ENCODE peak calls at places on chromosomes 3 and 15, in seven cellular contexts. X is body of pancreas, K is AG04449, C is endothelial cell of umbilical vein, L is GM13977, R is SK-N-SH, I is endothelial cell. F is an unnamed sample.

GRCh38 chr3:84965141-84965540 is 6.4 kb downstream of the CADM2 start:
- DNase-seq in R (peak), X (no peak), C (no peak), L (no peak), I (peak), K (no peak), F (peak)

GRCh38 chr3:188689101-188689574 is 482.6 kb upstream of the TPRG1 start:
- DNase-seq in C (peak), R (no peak), L (no peak), K (no peak), X (peak), I (no peak), F (no peak)

GRCh38 chr15:40439461-40440299 is 1.1 kb upstream of the BAHD1 start:
- DNase-seq in C (peak), R (peak), X (peak), L (peak), I (no peak), K (no peak), F (peak)

GRCh38 chr15:78347586-78348543 is 7.7 kb downstream of the CRABP1 start:
- DNase-seq in C (no peak), X (no peak), L (no peak), K (no peak), R (no peak), I (no peak), F (peak)

GRCh38 chr3:197718904-197719303 is 17.8 kb downstream of the RUBCN start:
- DNase-seq in R (no peak), L (no peak), I (no peak), C (peak), X (peak), K (peak), F (no peak)

GRCh38 chr3:108891833-108892232 is 61.8 kb downstream of the GUCA1C start:
- DNase-seq in K (no peak), R (no peak), L (no peak), C (no peak), X (no peak), I (no peak), F (no peak)

GRCh38 chr3:134992586-134992985 is 197.5 kb downstream of the EPHB1 start:
- DNase-seq in R (no peak), K (no peak), L (no peak), I (no peak), C (no peak), X (no peak), F (no peak)

GRCh38 chr15:71128939-71129562 is 13.8 kb downstream of the THSD4 start:
- DNase-seq in L (no peak), I (no peak), C (no peak), K (no peak), X (no peak), R (no peak), F (no peak)

GRCh38 chr3:154314152-154314551 is 10.1 kb downstream of the DHX36 start:
- DNase-seq in C (no peak), L (no peak), I (no peak), X (no peak), R (no peak), K (no peak), F (no peak)

GRCh38 chr3:46628980-46629379 is 16.7 kb downstream of the FAM240A start:
- DNase-seq in K (no peak), X (no peak), C (no peak), I (no peak), R (no peak), L (no peak), F (no peak)

GRCh38 chr15:90881181-90881977 is 2.9 kb upstream of the FES start:
- DNase-seq in X (no peak), I (no peak), L (no peak), K (no peak), R (no peak), C (no peak), F (no peak)

GRCh38 chr15:70856884-70857546 is 3.1 kb upstream of the LARP6 start:
- DNase-seq in I (no peak), R (no peak), X (peak), K (peak), L (no peak), C (peak), F (no peak)

GRCh38 chr3:34258271-34259015 is 460.0 kb downstream of the PDCD6IP start:
- DNase-seq in K (no peak), L (no peak), I (no peak), C (no peak), R (no peak), X (no peak), F (no peak)

GRCh38 chr3:190125669-190126068 is 5.0 kb upstream of the P3H2 start:
- DNase-seq in L (no peak), C (no peak), I (no peak), K (no peak), R (no peak), X (no peak), F (no peak)

GRCh38 chr3:188338081-188338480 is 184.1 kb downstream of the LPP start:
- DNase-seq in C (no peak), R (no peak), L (no peak), K (no peak), X (no peak), I (no peak), F (no peak)

GRCh38 chr15:36644156-36644896 is 64.9 kb downstream of the CDIN1 start:
- DNase-seq in K (no peak), L (no peak), C (no peak), X (no peak), I (no peak), R (no peak), F (peak)

GRCh38 chr3:124772081-124772831 is 42.0 kb downstream of the UMPS start:
- DNase-seq in C (peak), K (no peak), I (no peak), X (peak), R (peak), L (no peak), F (peak)

GRCh38 chr3:191296041-191296541 is 33.1 kb upstream of the CCDC50 start:
- DNase-seq in C (no peak), X (no peak), I (no peak), R (no peak), K (no peak), L (no peak), F (no peak)

GRCh38 chr3:147419062-147419701 is 10.0 kb downstream of the ZIC1 start:
- DNase-seq in L (peak), R (peak), K (no peak), I (peak), X (peak), C (no peak), F (peak)

GRCh38 chr15:40314723-40315276 is 7.1 kb upstream of the PLCB2 start:
- DNase-seq in L (no peak), X (no peak), I (no peak), R (no peak), C (peak), K (no peak), F (no peak)

GRCh38 chr15:90439946-90440345 is 51.9 kb downstream of the IQGAP1 start:
- DNase-seq in I (no peak), K (no peak), R (no peak), X (no peak), L (no peak), C (peak), F (no peak)

GRCh38 chr15:77083381-77084160 is 12.7 kb upstream of the TSPAN3 start:
- DNase-seq in X (peak), C (peak), R (peak), I (peak), L (peak), K (no peak), F (peak)

GRCh38 chr3:127427666-127428065 is 139.8 kb upstream of the PRR20G start:
- DNase-seq in R (no peak), C (no peak), I (no peak), X (no peak), L (no peak), K (no peak), F (no peak)

GRCh38 chr15:74368121-74368520 is 675 bp upstream of the CYP11A1 start:
- DNase-seq in X (no peak), C (no peak), R (no peak), L (no peak), I (no peak), K (no peak), F (no peak)

GRCh38 chr15:51830279-51830806 is 890 bp downstream of the TMOD3 start:
- DNase-seq in C (peak), K (no peak), R (no peak), X (no peak), I (no peak), L (peak), F (no peak)

GRCh38 chr15:85313339-85313738 is 67.1 kb upstream of the AKAP13 start:
- DNase-seq in L (no peak), R (no peak), C (no peak), X (no peak), K (no peak), I (no peak), F (no peak)

GRCh38 chr15:78131295-78132021 is at the start of gene CIB2:
- DNase-seq in R (peak), L (peak), X (peak), C (peak), I (peak), K (no peak), F (peak)

GRCh38 chr3:169348981-169349942 is 314.2 kb downstream of the MECOM start:
- DNase-seq in I (no peak), L (no peak), X (peak), R (no peak), C (peak), K (no peak), F (no peak)

GRCh38 chr15:71733122-71733521 is 77.2 kb upstream of the NR2E3 start:
- DNase-seq in X (no peak), L (no peak), C (no peak), I (no peak), R (no peak), K (no peak), F (no peak)

GRCh38 chr3:69212411-69213160 is 90.2 kb upstream of the LMOD3 start:
- DNase-seq in X (no peak), L (peak), R (no peak), C (peak), K (peak), I (no peak), F (no peak)

GRCh38 chr3:72892081-72892763 is 4.4 kb downstream of the GXYLT2 start:
- DNase-seq in C (no peak), I (no peak), R (no peak), K (peak), X (no peak), L (no peak), F (no peak)

GRCh38 chr3:173988912-173989311 is 591.4 kb downstream of the NLGN1 start:
- DNase-seq in I (no peak), X (no peak), K (no peak), C (no peak), R (no peak), L (no peak), F (no peak)

GRCh38 chr3:115321396-115321795 is 174.3 kb upstream of the ZBTB20 start:
- DNase-seq in L (peak), I (no peak), C (peak), R (no peak), X (no peak), K (peak), F (peak)

GRCh38 chr3:60983906-60984305 is 267.3 kb downstream of the FHIT start:
- DNase-seq in C (no peak), L (no peak), I (no peak), X (no peak), R (no peak), K (no peak), F (no peak)

GRCh38 chr15:77634266-77634962 is 1.7 kb upstream of the LINGO1 start:
- DNase-seq in I (peak), L (peak), K (no peak), C (peak), X (peak), R (peak), F (peak)

GRCh38 chr3:32392530-32393302 is 1.1 kb downstream of the CMTM7 start:
- DNase-seq in L (peak), C (peak), I (no peak), K (no peak), R (peak), X (peak), F (peak)

GRCh38 chr3:155772801-155773200 is 27.9 kb upstream of the PLCH1 start:
- DNase-seq in R (no peak), C (no peak), X (no peak), K (no peak), L (no peak), I (no peak), F (no peak)

GRCh38 chr3:146280859-146281258 is 30.0 kb upstream of the PLSCR4 start:
- DNase-seq in I (no peak), L (no peak), X (no peak), K (no peak), R (no peak), C (no peak), F (no peak)

GRCh38 chr3:60636846-60637245 is 614.4 kb downstream of the FHIT start:
- DNase-seq in K (peak), X (no peak), R (no peak), L (no peak), I (no peak), C (no peak), F (no peak)

GRCh38 chr3:13121553-13122001 is 48.3 kb upstream of the IQSEC1 start:
- DNase-seq in K (no peak), I (no peak), C (no peak), X (no peak), L (no peak), R (no peak), F (no peak)
- TF ChIP-seq CTCF in K (no peak), I (no peak), C (no peak), X (no peak), L (no peak), R (no peak), F (no peak)

GRCh38 chr15:44195151-44195740 is at the start of gene FRMD5:
- DNase-seq in X (peak), R (peak), K (peak), L (peak), I (peak), C (peak), F (peak)
- TF ChIP-seq CTCF in X (peak), R (peak), K (peak), L (peak), I (no peak), C (peak), F (peak)

DNA sequence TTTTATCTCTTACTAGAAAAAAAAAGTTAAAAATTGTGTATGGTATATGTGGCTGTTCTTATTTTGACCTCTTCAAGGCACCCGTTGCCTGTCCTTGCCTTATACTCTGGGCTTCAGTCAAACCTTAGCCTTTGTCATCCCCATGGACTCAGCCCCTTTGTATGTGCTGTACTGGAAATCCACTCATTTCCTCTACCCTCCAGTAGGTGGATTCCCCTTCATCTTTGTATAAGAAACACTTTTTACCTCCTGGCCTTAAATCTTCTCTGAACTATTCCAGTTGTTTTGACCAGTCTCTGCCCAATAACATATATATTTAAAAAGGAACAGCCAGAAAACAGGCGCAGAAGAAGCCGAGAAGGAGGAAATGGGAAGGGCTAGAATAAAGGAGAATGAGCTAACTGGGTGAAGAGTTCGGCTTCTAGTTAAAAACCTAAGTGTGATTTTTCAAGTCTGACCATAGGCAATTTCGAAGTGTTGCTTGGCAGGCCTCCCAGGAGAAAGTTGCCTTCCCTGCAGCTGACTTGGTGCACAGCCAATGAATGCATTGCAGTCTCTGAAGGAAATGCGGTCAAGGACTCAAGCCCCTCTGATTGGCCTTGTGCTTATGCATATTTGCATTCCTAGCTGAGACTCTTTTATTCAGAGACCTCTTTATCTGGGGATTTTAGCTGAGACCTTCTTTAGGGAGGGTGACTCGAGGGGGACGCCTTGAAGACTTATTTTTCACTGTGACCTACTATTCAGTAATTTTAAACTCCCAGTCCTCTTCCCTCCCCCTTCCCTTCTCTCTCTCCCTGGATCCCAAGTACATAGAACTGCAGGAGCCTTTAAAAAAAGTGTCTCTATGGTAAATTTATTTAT is 277.4 kb downstream of the ROBO1 start:
- DNase-seq in K (no peak), R (no peak), C (peak), L (no peak), I (no peak), X (peak), F (no peak)
- TF ChIP-seq CTCF in K (no peak), R (peak), C (no peak), L (no peak), I (no peak), X (no peak), F (peak)

DNA sequence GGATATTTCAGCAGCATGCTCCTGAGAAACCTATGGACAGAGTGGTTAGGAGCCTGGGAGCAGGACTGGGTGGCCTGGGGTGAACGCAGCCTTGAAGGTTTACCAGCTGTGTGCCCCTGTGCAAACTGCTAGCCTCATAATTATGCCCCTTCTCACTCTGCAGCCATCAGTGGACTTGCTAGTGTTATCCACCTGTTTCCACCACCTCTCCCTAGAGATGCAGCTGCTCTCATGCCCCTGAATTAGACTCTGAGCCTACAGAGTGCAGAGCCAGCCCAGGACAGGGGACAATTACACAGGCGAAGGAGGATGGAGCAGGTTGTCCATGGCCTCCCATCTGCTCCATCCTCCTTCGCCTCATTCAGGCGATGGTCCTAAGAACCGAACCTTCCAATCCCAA is 175.9 kb downstream of the ATP10A start:
- DNase-seq in I (no peak), R (no peak), K (no peak), C (no peak), X (no peak), L (no peak), F (no peak)
- TF ChIP-seq CTCF in I (no peak), R (no peak), K (no peak), C (no peak), X (no peak), L (no peak), F (no peak)

GRCh38 chr3:123201557-123202427 is at the start of gene SEC22A:
- DNase-seq in K (peak), C (peak), X (peak), R (peak), L (peak), I (peak), F (peak)

GRCh38 chr3:123198352-123198751 is 3.4 kb upstream of the SEC22A start:
- DNase-seq in L (no peak), X (no peak), I (no peak), K (no peak), C (no peak), R (no peak), F (no peak)

GRCh38 chr3:123201223-123201556 is 553 bp upstream of the SEC22A start:
- DNase-seq in X (no peak), R (no peak), K (no peak), I (no peak), L (no peak), C (no peak), F (no peak)

GRCh38 chr3:123202451-123202850 is 708 bp downstream of the SEC22A start:
- DNase-seq in C (peak), X (no peak), I (peak), K (no peak), L (no peak), R (peak), F (peak)
- TF ChIP-seq CTCF in C (no peak), X (no peak), I (no peak), K (no peak), L (no peak), R (peak), F (no peak)